ENCODE peak calls at places on chromosomes 13 and 19, in eight cellular contexts. J, W, O, D, T, Q, V and Y are unnamed samples.

GRCh38 chr19:8194528-8195275 is 14.5 kb upstream of the CERS4 start:
- DNase-seq in V (no peak), J (no peak), O (no peak), Q (peak), D (no peak), W (no peak), T (no peak), Y (no peak)

GRCh38 chr13:109273326-109273751 is 513.0 kb downstream of the IRS2 start:
- DNase-seq in J (no peak), D (no peak), Q (no peak), W (no peak), V (no peak), O (peak), T (no peak), Y (no peak)

GRCh38 chr19:45473366-45474190 is 5.8 kb downstream of the FOSB start:
- DNase-seq in W (no peak), T (no peak), J (no peak), V (no peak), D (no peak), Q (no peak), O (peak), Y (no peak)

GRCh38 chr13:110306340-110306959 is 507 bp downstream of the COL4A1 start:
- DNase-seq in V (no peak), D (no peak), O (peak), J (no peak), W (no peak), Q (no peak), T (no peak), Y (no peak)

GRCh38 chr13:41418751-41419150 is 38.6 kb upstream of the RGCC start:
- DNase-seq in V (no peak), T (no peak), O (no peak), W (no peak), D (no peak), Q (no peak), J (no peak), Y (no peak)

GRCh38 chr19:8456064-8456463 is 11.3 kb downstream of the HNRNPM start:
- DNase-seq in T (no peak), V (no peak), Q (no peak), J (no peak), W (peak), O (no peak), D (no peak), Y (no peak)

GRCh38 chr13:40181203-40181845 is 485.1 kb downstream of the FOXO1 start:
- DNase-seq in Q (no peak), V (no peak), D (no peak), W (no peak), T (no peak), J (no peak), O (peak), Y (peak)

GRCh38 chr13:49495783-49496762 is at the start of gene PHF11:
- DNase-seq in D (no peak), V (no peak), O (peak), T (peak), W (peak), J (peak), Q (peak), Y (peak)

GRCh38 chr13:24220086-24220703 is 59.7 kb downstream of the SPATA13 start:
- DNase-seq in D (peak), Q (no peak), J (peak), V (peak), T (no peak), O (peak), W (peak), Y (no peak)

GRCh38 chr13:106649495-106649894 is 81.6 kb upstream of the ARGLU1 start:
- DNase-seq in V (no peak), W (no peak), Q (no peak), T (no peak), J (no peak), O (peak), D (peak), Y (no peak)

GRCh38 chr19:4971424-4971793 is 2.5 kb downstream of the KDM4B start:
- DNase-seq in W (peak), T (peak), Q (peak), J (no peak), D (no peak), V (no peak), O (peak), Y (no peak)

GRCh38 chr19:15758379-15758778 is 20.6 kb downstream of the OR10H3 start:
- DNase-seq in O (no peak), J (no peak), D (no peak), T (peak), W (no peak), Q (no peak), V (no peak), Y (no peak)

GRCh38 chr13:99432637-99433542 is 68.4 kb upstream of the TM9SF2 start:
- DNase-seq in T (peak), V (no peak), Q (peak), J (peak), D (no peak), W (no peak), O (peak), Y (no peak)

GRCh38 chr19:16034180-16034579 is 42.1 kb upstream of the TPM4 start:
- DNase-seq in J (no peak), T (no peak), W (no peak), O (no peak), Q (no peak), D (no peak), V (no peak), Y (no peak)

GRCh38 chr19:44951179-44952159 is 3.7 kb upstream of the CLPTM1 start:
- DNase-seq in Q (no peak), W (peak), V (peak), J (peak), T (peak), D (no peak), O (peak), Y (peak)

GRCh38 chr13:103282571-103283450 is 216.6 kb upstream of the SLC10A2 start:
- DNase-seq in W (no peak), J (no peak), D (peak), T (no peak), V (no peak), Q (no peak), O (peak), Y (peak)

GRCh38 chr19:534088-534487 is 2.5 kb downstream of the CDC34 start:
- DNase-seq in J (no peak), T (no peak), D (no peak), V (no peak), W (no peak), Q (no peak), O (no peak), Y (no peak)

GRCh38 chr13:69935043-69935442 is 172.6 kb upstream of the ATXN8OS start:
- DNase-seq in W (peak), J (no peak), Q (no peak), D (no peak), O (no peak), T (no peak), V (no peak), Y (no peak)

GRCh38 chr13:99435116-99435515 is 66.2 kb upstream of the TM9SF2 start:
- DNase-seq in W (no peak), Q (no peak), O (no peak), D (no peak), J (no peak), T (no peak), V (no peak), Y (no peak)

GRCh38 chr13:28470286-28470685 is 24.6 kb downstream of the FLT1 start:
- DNase-seq in V (no peak), T (no peak), O (no peak), Q (no peak), D (no peak), W (no peak), J (no peak), Y (no peak)

GRCh38 chr13:109274188-109274821 is 512.1 kb downstream of the IRS2 start:
- DNase-seq in Q (no peak), W (no peak), T (no peak), V (no peak), O (peak), J (no peak), D (no peak), Y (peak)

GRCh38 chr19:2529473-2529918 is 53.6 kb downstream of the GADD45B start:
- DNase-seq in W (peak), Q (no peak), O (peak), D (peak), J (no peak), T (no peak), V (no peak), Y (no peak)

GRCh38 chr13:73141292-73141771 is 82.5 kb downstream of the KLF5 start:
- DNase-seq in O (peak), W (no peak), T (no peak), D (no peak), V (no peak), Q (no peak), J (no peak), Y (peak)

GRCh38 chr19:48529156-48529555 is 17.5 kb upstream of the LMTK3 start:
- DNase-seq in V (no peak), O (no peak), Q (no peak), D (no peak), W (no peak), T (no peak), J (no peak), Y (no peak)

GRCh38 chr13:97224544-97225324 is 2.6 kb downstream of the MBNL2 start:
- DNase-seq in Q (peak), J (no peak), D (no peak), W (peak), T (peak), O (peak), V (no peak), Y (peak)

GRCh38 chr13:106101201-106101600 is 434.3 kb downstream of the EFNB2 start:
- DNase-seq in O (peak), V (no peak), W (no peak), D (no peak), T (no peak), Q (no peak), J (no peak), Y (no peak)